ENCODE peak calls at places on chromosomes 13 and 19, in four cellular contexts. N is effector memory CD4-positive, alpha-beta T cell; S is heart left ventricle; W is GM23248. T is an unnamed sample.

GRCh38 chr19:11420429-11420893 is 1.3 kb upstream of the RGL3 start:
- DNase-seq in N (no peak), S (peak; percentile 65), W (peak; percentile 67), T (peak; percentile 91)

GRCh38 chr19:7554990-7555864 is 19.7 kb downstream of the PNPLA6 start:
- DNase-seq in N (no peak), S (no peak), W (peak; percentile 56), T (no peak)

GRCh38 chr13:112990783-112991182 is 21.8 kb downstream of the MCF2L start:
- DNase-seq in N (no peak), S (no peak), W (no peak), T (no peak)

GRCh38 chr13:25752957-25753540 is 298.8 kb downstream of the SHISA2 start:
- DNase-seq in N (no peak), S (peak; percentile 48), W (peak; percentile 80), T (peak; percentile 80)

GRCh38 chr13:79003989-79004550 is 345.1 kb upstream of the OBI1 start:
- DNase-seq in N (no peak), S (no peak), W (no peak), T (no peak)

GRCh38 chr19:53576941-53577653 is 39.2 kb downstream of the ZNF331 start:
- DNase-seq in N (no peak), S (no peak), W (no peak), T (no peak)

GRCh38 chr13:85651440-85651839 is 147.8 kb downstream of the SLITRK6 start:
- DNase-seq in N (no peak), S (no peak), W (no peak), T (no peak)

GRCh38 chr13:113959198-113959597 is 14.7 kb downstream of the C13orf46 start:
- DNase-seq in N (no peak), S (no peak), W (peak; percentile 34), T (no peak)

GRCh38 chr13:42781362-42781761 is at the start of gene FAM216B:
- DNase-seq in N (no peak), S (no peak), W (no peak), T (no peak)

GRCh38 chr13:108000998-108001397 is 214.3 kb downstream of the LIG4 start:
- DNase-seq in N (no peak), S (no peak), W (no peak), T (no peak)

GRCh38 chr13:30846311-30846710 is 59.8 kb upstream of the MEDAG start:
- DNase-seq in N (no peak), S (no peak), W (peak; percentile 79), T (no peak)

GRCh38 chr13:66180806-66181205 is 1049.3 kb downstream of the PCDH9 start:
- DNase-seq in N (no peak), S (no peak), W (no peak), T (no peak)

GRCh38 chr19:36573948-36574726 is 1.0 kb upstream of the ZNF529 start:
- DNase-seq in N (no peak), S (no peak), W (peak; percentile 62), T (no peak)

GRCh38 chr19:2424686-2425621 is 2.4 kb downstream of the TIMM13 start:
- DNase-seq in N (no peak), S (no peak), W (peak; percentile 92), T (no peak)

GRCh38 chr19:43562698-43563241 is 12.6 kb downstream of the XRCC1 start:
- DNase-seq in N (peak; percentile 67), S (peak; percentile 84), W (peak; percentile 88), T (peak; percentile 77)

GRCh38 chr19:18776288-18776594 is 14.9 kb downstream of the COMP start:
- DNase-seq in N (no peak), S (no peak), W (peak; percentile 79), T (no peak)

GRCh38 chr13:74061939-74062595 is 72.1 kb downstream of the KLF12 start:
- DNase-seq in N (no peak), S (no peak), W (peak; percentile 59), T (no peak)

GRCh38 chr19:18995804-18996241 is 37.5 kb downstream of the SUGP2 start:
- DNase-seq in N (no peak), S (peak; percentile 50), W (peak; percentile 98), T (no peak)

DNA sequence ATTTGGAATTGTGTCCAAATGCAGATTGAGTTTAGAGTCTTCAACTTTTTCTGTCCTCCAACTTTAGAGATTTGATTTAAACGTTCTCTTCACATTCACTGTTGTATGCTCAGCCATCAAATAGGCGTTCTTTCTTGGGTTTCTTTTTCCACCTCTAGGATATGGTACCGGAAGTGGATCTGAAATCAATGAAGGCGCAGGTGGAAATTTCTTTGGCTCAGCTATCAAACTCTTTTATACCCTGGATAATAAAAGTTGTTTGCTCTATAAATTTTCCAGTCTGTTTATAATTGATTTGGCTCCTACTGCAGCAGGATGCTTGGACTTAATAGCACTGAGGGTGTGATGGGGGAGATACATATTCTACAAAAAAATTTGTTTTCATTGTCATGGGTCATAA is 1.6 kb downstream of the COG3 start:
- DNase-seq in N (no peak), S (no peak), W (no peak), T (no peak)
- H3K4me1 ChIP-seq in N (peaks cover 15% of the 10 kb centered on the region), S (peaks cover 39% of the 10 kb centered on the region), W (peaks cover 36% of the 10 kb centered on the region), T (no peaks in the 10 kb centered on the region)

DNA sequence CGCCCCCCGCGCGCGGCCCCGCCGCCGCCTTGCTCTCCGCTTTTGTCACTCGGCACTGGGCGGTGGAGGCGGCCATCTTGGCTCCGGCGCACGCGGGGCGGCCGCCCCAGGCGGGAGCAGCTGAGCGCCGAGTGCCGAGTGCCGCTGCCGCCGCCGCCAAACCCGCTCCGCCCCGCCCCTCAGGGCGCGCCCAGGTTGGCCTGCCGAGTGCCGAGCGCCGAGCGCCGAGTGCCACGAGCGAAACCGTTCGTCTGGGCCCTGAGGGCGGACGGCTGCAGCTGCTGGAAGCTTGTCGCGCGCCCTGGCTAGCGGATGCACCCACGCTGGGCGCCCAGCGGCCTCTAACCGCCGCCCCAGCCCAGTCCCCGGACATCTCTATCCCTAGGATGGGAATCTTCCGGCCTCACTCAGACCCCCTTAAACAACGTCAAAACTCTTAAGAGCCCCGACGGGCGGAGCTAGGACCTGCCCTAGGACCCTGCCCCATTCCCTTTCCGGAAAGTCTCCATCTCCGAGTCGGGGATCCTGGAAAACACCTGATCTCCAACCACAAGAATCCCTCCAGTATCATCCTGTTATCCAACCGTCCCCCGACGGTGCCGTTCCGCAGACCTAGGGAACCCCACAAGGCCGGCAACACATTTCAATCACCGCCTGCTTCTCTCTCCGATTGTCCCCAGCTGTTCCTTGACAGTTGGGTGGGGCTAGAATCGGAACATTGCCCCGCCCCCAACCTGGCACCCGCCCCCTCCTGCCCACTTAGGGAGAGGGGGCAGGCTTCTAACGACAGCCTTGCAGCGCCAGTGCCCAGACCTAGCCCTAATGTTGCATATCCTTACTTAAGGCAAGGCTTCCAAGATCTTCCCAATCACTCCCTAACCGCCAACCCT is 14.1 kb upstream of the AKAP8L start:
- DNase-seq in N (peak; percentile 86), S (peak; percentile 93), W (peak; percentile 98), T (peak; percentile 85)
- H3K27ac ChIP-seq in N (peak overlapping the region; percentile 64), S (peak overlapping the region; percentile 96), W (peak overlapping the region; percentile 93), T (peak overlapping the region; percentile 93)

DNA sequence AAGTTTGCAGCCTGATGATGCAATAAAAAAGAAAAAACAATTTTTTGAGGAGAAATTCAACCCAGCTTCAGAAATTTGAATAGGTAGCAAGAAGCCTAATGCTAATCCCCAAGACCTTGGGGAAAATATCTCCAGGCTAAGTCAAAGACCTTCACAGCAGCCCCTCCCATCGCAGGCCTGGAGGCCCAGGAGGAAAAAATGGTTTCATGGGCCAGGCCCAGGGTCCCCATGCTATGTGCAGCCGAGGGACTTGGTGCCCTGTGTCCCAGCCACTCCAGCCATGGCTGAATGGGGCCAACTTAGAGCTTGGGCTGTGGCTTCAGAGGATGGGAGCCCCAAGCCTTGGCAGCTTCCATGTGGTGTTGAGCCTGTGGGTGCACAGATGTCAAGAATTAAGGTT is 210.3 kb downstream of the SUCLA2 start:
- DNase-seq in N (no peak), S (no peak), W (no peak), T (no peak)
- H3K4me3 ChIP-seq in N (no peak overlapping the region), S (no peak overlapping the region), W (no peak overlapping the region), T (no peak overlapping the region)

GRCh38 chr19:38713865-38714264 is 30.4 kb downstream of the CAPN12 start:
- DNase-seq in N (no peak), S (no peak), W (no peak), T (no peak)
- H3K4me1 ChIP-seq in N (no peaks in the 10 kb centered on the region), S (peaks cover 66% of the 10 kb centered on the region), W (peaks cover 7% of the 10 kb centered on the region), T (peaks cover 3% of the 10 kb centered on the region)

T was measured in right atrium auricular region.